ENCODE peak calls at places on chromosome 7, in six cellular contexts. E is MM.1S, Z is Peyer's patch, W is Panc1, L is left lung, B is AG04450. D is an unnamed sample.

GRCh38 chr7:129825554-129826267 is 127.0 kb downstream of the UBE2H start:
- DNase-seq in W (peak; percentile 43), Z (peak; percentile 95), B (no peak), L (peak; percentile 91), E (peak; percentile 90), D (peak; percentile 94)

GRCh38 chr7:25775570-25775969 is 376.4 kb upstream of the NFE2L3 start:
- DNase-seq in E (no peak), L (no peak), Z (no peak), B (no peak), W (no peak), D (no peak)

GRCh38 chr7:102463841-102464576 is 654 bp downstream of the ALKBH4 start:
- DNase-seq in W (no peak), L (no peak), E (peak; percentile 7), Z (no peak), B (no peak), D (no peak)

GRCh38 chr7:105887569-105888199 is 11.3 kb upstream of the ATXN7L1 start:
- DNase-seq in W (no peak), E (no peak), L (no peak), Z (no peak), B (no peak), D (no peak)

GRCh38 chr7:137402535-137403258 is 59.2 kb upstream of the PTN start:
- DNase-seq in B (no peak), L (no peak), Z (no peak), W (no peak), E (no peak), D (no peak)

GRCh38 chr7:18577096-18577771 is 81.7 kb downstream of the HDAC9 start:
- DNase-seq in W (no peak), E (peak; percentile 56), Z (no peak), B (no peak), L (no peak), D (no peak)

GRCh38 chr7:156898938-156899337 is 6.0 kb upstream of the LMBR1 start:
- DNase-seq in B (no peak), L (no peak), Z (no peak), W (no peak), E (no peak), D (no peak)

GRCh38 chr7:7157177-7157886 is 25.0 kb upstream of the C1GALT1 start:
- DNase-seq in B (peak; percentile 8), Z (no peak), W (no peak), E (peak; percentile 88), L (no peak), D (no peak)

GRCh38 chr7:66921396-66921917 is 432 bp downstream of the TMEM248 start:
- DNase-seq in E (no peak), W (no peak), B (no peak), Z (no peak), L (peak; percentile 43), D (peak; percentile 31)

GRCh38 chr7:152761116-152761748 is 1.7 kb downstream of the ACTR3B start:
- DNase-seq in L (no peak), W (no peak), Z (no peak), B (no peak), E (no peak), D (no peak)

GRCh38 chr7:88233828-88234227 is 14.0 kb upstream of the SRI start:
- DNase-seq in E (no peak), W (no peak), B (no peak), L (no peak), Z (no peak), D (no peak)

GRCh38 chr7:23474829-23475578 is 4.7 kb upstream of the IGF2BP3 start:
- DNase-seq in L (no peak), B (no peak), W (no peak), E (no peak), Z (no peak), D (no peak)

GRCh38 chr7:95011156-95011928 is 103.9 kb downstream of the PPP1R9A start:
- DNase-seq in L (no peak), E (no peak), B (no peak), W (no peak), Z (no peak), D (no peak)

GRCh38 chr7:88664630-88665233 is 94.8 kb upstream of the ZNF804B start:
- DNase-seq in L (no peak), Z (no peak), E (no peak), B (no peak), W (no peak), D (no peak)

GRCh38 chr7:135362871-135363270 is 129.2 kb downstream of the STRA8 start:
- DNase-seq in B (no peak), W (no peak), E (no peak), Z (no peak), L (no peak), D (no peak)

GRCh38 chr7:149783386-149784250 is 10.2 kb upstream of the ZNF467 start:
- DNase-seq in B (no peak), L (no peak), W (no peak), Z (no peak), E (no peak), D (no peak)

GRCh38 chr7:37920619-37921339 is at the start of gene EPDR1:
- DNase-seq in W (no peak), E (peak; percentile 83), B (no peak), Z (peak; percentile 84), L (peak; percentile 74), D (peak; percentile 20)

GRCh38 chr7:14507617-14508016 is 394.9 kb downstream of the DGKB start:
- DNase-seq in L (no peak), E (no peak), W (no peak), B (no peak), Z (no peak), D (no peak)

GRCh38 chr7:89621925-89622641 is 532.2 kb upstream of the STEAP1 start:
- DNase-seq in E (no peak), B (no peak), Z (no peak), L (no peak), W (no peak), D (no peak)

GRCh38 chr7:1487466-1487865 is 16.7 kb downstream of the INTS1 start:
- DNase-seq in L (no peak), E (no peak), B (no peak), Z (no peak), W (no peak), D (no peak)

DNA sequence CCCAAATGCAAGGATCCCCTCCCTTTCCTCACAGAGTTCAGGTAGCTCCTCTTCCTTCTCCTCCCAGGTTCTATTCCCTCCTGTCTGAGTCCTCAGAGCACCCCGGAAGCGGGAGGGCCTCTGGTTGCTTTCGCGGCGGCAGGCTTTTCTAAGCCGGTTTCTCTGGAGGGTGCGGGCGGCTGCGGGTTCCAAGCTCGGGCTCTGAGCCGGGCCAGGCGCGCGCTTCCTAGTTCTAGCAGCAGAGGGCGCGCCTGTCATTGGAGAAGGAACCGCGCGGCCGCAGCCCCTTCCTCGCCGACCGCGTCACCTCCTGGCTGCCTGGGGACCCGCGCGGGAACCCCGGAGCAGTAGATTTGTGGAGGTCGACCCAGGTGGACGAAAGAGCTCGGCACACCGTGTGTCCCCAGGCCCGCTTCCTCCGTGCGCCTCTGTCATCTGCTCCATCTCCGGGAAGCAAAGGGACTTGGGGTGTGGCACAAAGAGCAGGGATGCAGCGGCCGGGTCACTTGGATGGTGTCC is 388.9 kb upstream of the PODXL start:
- DNase-seq in Z (peak; percentile 71), E (peak; percentile 67), W (no peak), B (no peak), L (no peak), D (no peak)
- TF ChIP-seq CTCF in Z (peak; percentile 7), E (peak; percentile 98), W (peak; percentile 96), B (peak; percentile 85), L (peak; percentile 67), D (no peak)

GRCh38 chr7:8282871-8283270 is 20.9 kb upstream of the ICA1 start:
- DNase-seq in W (no peak), L (no peak), B (no peak), E (no peak), Z (no peak), D (no peak)

GRCh38 chr7:8278183-8278582 is 16.2 kb upstream of the ICA1 start:
- DNase-seq in L (no peak), B (no peak), E (no peak), Z (no peak), W (no peak), D (no peak)

GRCh38 chr7:8282162-8282561 is 20.2 kb upstream of the ICA1 start:
- DNase-seq in L (no peak), Z (no peak), B (no peak), W (no peak), E (no peak), D (no peak)

GRCh38 chr7:8274589-8274988 is 12.6 kb upstream of the ICA1 start:
- DNase-seq in L (no peak), Z (no peak), W (no peak), B (no peak), E (no peak), D (no peak)

GRCh38 chr7:8277394-8277982 is 15.5 kb upstream of the ICA1 start:
- DNase-seq in Z (no peak), E (peak; percentile 59), W (peak; percentile 24), B (no peak), L (no peak), D (no peak)
- TF ChIP-seq CTCF in Z (no peak), E (peak; percentile 61), W (peak; percentile 71), B (no peak), L (no peak), D (no peak)

GRCh38 chr7:35599061-35599460 is 95.9 kb downstream of the HERPUD2 start:
- DNase-seq in B (no peak), L (no peak), W (no peak), Z (no peak), E (no peak), D (no peak)

GRCh38 chr7:35588647-35589046 is 106.3 kb downstream of the HERPUD2 start:
- DNase-seq in B (no peak), L (no peak), W (no peak), Z (no peak), E (no peak), D (no peak)

GRCh38 chr7:35596061-35596460 is 98.9 kb downstream of the HERPUD2 start:
- DNase-seq in W (no peak), B (peak; percentile 23), E (no peak), L (no peak), Z (no peak), D (no peak)

GRCh38 chr7:35599642-35600041 is 95.3 kb downstream of the HERPUD2 start:
- DNase-seq in E (no peak), Z (no peak), L (no peak), W (no peak), B (no peak), D (no peak)

DNA sequence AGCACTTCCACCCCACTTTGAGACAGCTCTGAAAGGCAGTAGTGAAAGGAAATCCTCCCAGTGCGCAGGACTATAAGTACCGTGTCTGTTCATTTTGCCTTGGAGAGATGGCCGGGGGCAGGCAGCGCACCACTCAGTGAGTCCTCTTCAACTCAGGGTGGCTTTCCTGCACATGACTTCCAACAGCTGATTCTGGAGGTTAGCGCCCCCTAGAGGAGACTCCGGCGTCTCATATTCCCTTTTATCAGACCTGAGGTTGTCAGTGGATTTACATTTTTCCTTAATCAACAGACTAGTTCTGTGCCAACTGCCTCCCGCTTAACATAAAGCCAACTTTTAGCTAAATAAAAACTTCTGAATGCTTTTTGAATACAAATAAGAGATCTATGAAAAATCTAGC is 101.0 kb downstream of the HERPUD2 start:
- DNase-seq in Z (no peak), W (no peak), B (no peak), L (no peak), E (no peak), D (no peak)
- TF ChIP-seq CTCF in Z (no peak), W (peak; percentile 75), B (peak; percentile 31), L (no peak), E (peak; percentile 37), D (no peak)

DNA sequence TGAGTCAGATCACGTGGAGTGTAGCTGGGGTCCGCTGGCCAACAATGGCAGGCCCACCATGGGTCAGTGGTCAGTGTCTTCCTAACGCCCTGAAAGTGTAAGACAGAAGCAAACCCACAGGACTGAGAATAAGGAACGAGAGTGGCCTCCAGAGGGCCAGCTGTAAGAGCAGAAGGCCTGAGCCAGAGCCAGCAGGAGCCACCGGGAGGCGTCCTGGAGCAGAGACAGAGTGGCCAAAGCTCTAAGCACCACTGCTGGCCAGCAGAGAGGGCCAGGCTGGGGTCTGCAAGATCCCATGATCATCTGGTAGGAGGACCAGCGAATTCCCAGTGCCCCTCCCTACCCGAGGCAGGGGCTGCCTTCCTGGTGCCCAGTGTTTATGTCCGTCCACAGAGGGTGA is 9.2 kb downstream of the CCDC201 start:
- DNase-seq in W (no peak), L (no peak), Z (no peak), B (no peak), E (no peak), D (no peak)
- TF ChIP-seq CTCF in W (peak; percentile 45), L (no peak), Z (no peak), B (peak; percentile 25), E (peak; percentile 24), D (no peak)

D was measured in activated B cell treated with CpG ODN at 0.5 μM for 24 hours.